ENCODE peak calls at places on chromosomes 5 and 9, in ten cellular contexts. Q is IMR-90; K is CD8-positive, alpha-beta T cell; V is small intestine; C is upper lobe of right lung; B is BE2C; E is cardiac muscle cell; S is psoas muscle; J is kidney; G is aorta. H is an unnamed sample.

GRCh38 chr9:86073839-86074238 is 25.5 kb downstream of the GOLM1 start:
- DNase-seq in Q (no peak), K (no peak), V (no peak), C (no peak), B (no peak), E (no peak), S (no peak), J (no peak), G (no peak), H (no peak)

GRCh38 chr9:108588246-108588645 is 267.5 kb downstream of the ACTL7B start:
- DNase-seq in Q (no peak), K (no peak), V (no peak), C (no peak), B (no peak), E (no peak), S (no peak), J (no peak), G (no peak), H (no peak)

GRCh38 chr9:73056245-73056644 is 95.4 kb upstream of the ANXA1 start:
- DNase-seq in Q (no peak), K (no peak), V (no peak), C (no peak), B (no peak), E (no peak), S (no peak), J (no peak), G (no peak), H (no peak)

GRCh38 chr5:142981886-142982820 is 212.0 kb downstream of the ARHGAP26 start:
- DNase-seq in Q (peak; percentile 92), K (no peak), V (peak; percentile 95), C (peak; percentile 87), B (peak; percentile 60), E (peak; percentile 11), S (peak; percentile 80), J (peak; percentile 73), G (peak; percentile 83), H (peak; percentile 91)

GRCh38 chr5:149636191-149636860 is 55.0 kb downstream of the ARHGEF37 start:
- DNase-seq in Q (no peak), K (no peak), V (no peak), C (no peak), B (no peak), E (no peak), S (no peak), J (no peak), G (no peak), H (no peak)

GRCh38 chr9:83327323-83327722 is 210.9 kb downstream of the FRMD3 start:
- DNase-seq in Q (no peak), K (no peak), V (no peak), C (no peak), B (peak; percentile 79), E (peak; percentile 15), S (no peak), J (no peak), G (no peak), H (peak; percentile 20)

GRCh38 chr5:41507501-41507900 is 2.9 kb downstream of the PLCXD3 start:
- DNase-seq in Q (no peak), K (no peak), V (no peak), C (no peak), B (no peak), E (no peak), S (no peak), J (no peak), G (no peak), H (no peak)

GRCh38 chr5:92401492-92401891 is 1018.4 kb upstream of the ARRDC3 start:
- DNase-seq in Q (peak; percentile 14), K (no peak), V (no peak), C (no peak), B (no peak), E (peak; percentile 10), S (no peak), J (no peak), G (no peak), H (no peak)

DNA sequence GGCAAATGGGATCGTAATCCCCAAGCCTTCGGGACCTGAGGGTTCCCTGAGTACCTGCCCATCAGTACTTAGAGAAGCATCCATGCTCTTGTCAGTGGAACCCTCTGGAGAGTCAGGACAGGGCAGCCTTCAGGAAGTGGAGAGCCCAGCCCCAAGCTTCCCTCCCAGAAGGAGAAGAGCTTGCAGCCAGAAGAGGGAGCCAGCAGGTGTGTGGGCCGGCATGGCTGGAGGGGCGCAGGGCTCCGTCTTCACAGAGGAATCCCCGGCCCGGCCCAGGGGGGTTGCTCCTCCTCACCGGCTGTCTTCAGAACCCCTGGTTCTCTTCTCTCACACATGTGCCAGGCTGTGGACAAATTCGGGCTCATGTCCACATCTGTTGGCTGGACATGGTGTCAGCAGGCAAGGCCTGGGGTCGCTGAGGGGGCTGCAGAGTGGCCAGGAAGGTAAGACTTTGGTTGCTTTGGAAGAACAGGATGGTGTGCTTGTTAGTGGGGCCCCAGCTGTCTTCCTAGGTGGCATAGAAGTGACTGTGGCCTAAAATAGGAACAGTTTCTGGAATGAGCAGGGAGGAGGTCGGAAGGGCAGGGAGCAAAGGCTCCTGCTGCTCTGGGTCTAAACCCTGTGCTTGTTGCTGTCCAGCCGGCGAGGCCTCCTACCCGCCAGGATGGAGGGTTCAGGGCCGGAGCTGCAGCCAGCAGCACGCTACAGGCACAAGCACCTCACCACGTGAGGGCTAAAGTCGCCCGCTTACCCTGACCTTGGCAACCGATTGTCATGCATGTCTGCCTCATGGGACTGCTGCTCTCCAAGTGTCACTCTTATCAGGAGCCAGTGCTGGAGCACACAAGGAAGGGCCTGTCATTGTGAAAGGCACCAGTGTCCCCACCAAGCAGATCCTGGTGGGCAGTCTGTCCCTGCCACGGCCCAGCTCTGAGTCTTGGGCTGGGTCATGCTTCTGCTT is 58.7 kb upstream of the RXRA start:
- DNase-seq in Q (no peak), K (no peak), V (no peak), C (no peak), B (no peak), E (peak; percentile 54), S (no peak), J (no peak), G (no peak), H (peak; percentile 40)
- H3K4me1 ChIP-seq in Q (peaks cover 5% of the 10 kb centered on the region), K (no peaks in the 10 kb centered on the region), V (peaks cover 2% of the 10 kb centered on the region), C (no peaks in the 10 kb centered on the region), B (peaks cover 5% of the 10 kb centered on the region), E (peaks cover 24% of the 10 kb centered on the region), S (peaks cover 13% of the 10 kb centered on the region), J (peaks cover 9% of the 10 kb centered on the region), G (no peaks in the 10 kb centered on the region), H (peaks cover 18% of the 10 kb centered on the region)

DNA sequence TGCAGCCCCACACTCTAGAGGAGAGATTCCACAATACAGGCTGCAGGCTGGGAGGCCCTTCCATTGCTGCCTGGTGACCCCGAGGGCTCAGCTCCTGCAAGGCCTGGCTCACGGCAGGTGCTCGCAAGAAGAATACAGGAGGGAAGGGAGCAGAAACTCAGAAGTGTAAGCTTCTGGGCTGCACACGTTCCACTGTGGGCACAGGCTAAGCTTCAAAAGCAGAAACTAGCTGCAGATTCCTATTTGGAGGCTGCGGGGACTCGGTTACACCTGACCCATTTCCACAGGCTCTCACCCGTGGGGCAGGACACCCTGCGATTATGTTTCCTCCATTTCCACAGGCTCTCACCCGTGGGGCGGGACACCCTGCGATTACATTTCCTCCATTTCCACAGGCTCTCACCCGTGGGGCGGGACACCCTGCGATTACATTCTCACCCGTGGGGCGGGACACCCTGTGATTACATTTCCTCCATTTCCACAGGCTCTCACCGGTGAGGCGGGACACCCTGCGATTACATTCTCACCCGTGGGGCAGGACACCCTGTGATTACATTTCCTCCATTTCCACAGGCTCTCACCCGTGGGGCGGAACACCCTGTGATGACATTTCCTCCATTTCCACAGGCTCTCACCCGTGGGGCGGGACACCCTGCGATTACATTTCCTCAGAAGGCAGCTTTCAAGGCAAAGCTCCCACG is 10.3 kb downstream of the LPCAT1 start:
- DNase-seq in Q (no peak), K (peak; percentile 11), V (no peak), C (peak; percentile 55), B (no peak), E (no peak), S (peak; percentile 30), J (no peak), G (peak; percentile 41), H (no peak)
- H3K4me1 ChIP-seq in Q (peaks cover 33% of the 10 kb centered on the region), K (peaks cover 35% of the 10 kb centered on the region), V (no peaks in the 10 kb centered on the region), C (peaks cover 35% of the 10 kb centered on the region), B (no peaks in the 10 kb centered on the region), E (no peaks in the 10 kb centered on the region), S (no peaks in the 10 kb centered on the region), J (no peaks in the 10 kb centered on the region), G (no peaks in the 10 kb centered on the region), H (no peaks in the 10 kb centered on the region)

DNA sequence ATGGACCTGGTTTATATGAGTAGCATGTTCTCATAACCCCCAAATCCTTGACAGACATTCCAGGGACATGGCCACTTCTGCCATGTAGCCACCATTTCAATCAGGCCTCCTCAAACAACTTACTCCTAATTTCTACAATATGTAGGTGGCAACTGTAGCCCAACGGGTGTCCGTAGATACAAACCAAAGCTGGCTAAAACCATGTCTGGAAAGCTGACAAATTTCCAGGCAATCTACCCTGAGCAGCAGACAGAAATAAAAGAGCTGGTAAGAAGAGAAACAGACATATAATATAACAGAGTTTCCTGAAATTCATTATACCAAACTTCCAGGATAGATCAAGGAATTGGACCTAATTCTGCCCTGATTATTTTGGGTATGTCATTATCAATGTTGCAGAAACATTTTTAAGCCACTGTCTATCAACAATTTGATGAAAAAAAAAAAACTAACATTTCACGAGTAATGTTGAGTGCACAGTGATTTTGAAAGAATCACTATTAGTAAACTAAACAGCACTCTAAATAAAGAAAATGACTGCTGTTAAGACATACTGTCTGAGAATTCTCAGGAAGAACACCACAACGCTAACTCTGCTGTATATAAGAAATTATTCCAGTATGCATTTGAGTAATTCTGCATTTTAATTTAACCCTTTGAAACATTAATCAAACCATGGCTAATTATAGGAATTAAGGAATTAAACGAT is 40.6 kb downstream of the EBF1 start:
- DNase-seq in Q (no peak), K (no peak), V (no peak), C (no peak), B (no peak), E (no peak), S (no peak), J (no peak), G (no peak), H (no peak)
- H3K4me1 ChIP-seq in Q (peaks cover 4% of the 10 kb centered on the region), K (no peaks in the 10 kb centered on the region), V (no peaks in the 10 kb centered on the region), C (no peaks in the 10 kb centered on the region), B (peaks cover 18% of the 10 kb centered on the region), E (no peaks in the 10 kb centered on the region), S (no peaks in the 10 kb centered on the region), J (no peaks in the 10 kb centered on the region), G (peaks cover 16% of the 10 kb centered on the region), H (peaks cover 63% of the 10 kb centered on the region)

GRCh38 chr9:37379835-37380234 is 42.7 kb upstream of the GRHPR start:
- DNase-seq in Q (no peak), K (no peak), V (no peak), C (no peak), B (no peak), E (no peak), S (no peak), J (no peak), G (no peak), H (no peak)

GRCh38 chr9:37378613-37379004 is 43.9 kb upstream of the GRHPR start:
- DNase-seq in Q (no peak), K (no peak), V (no peak), C (no peak), B (no peak), E (no peak), S (no peak), J (no peak), G (no peak), H (no peak)

GRCh38 chr9:37380570-37380969 is 41.9 kb upstream of the GRHPR start:
- DNase-seq in Q (no peak), K (no peak), V (no peak), C (no peak), B (no peak), E (no peak), S (no peak), J (no peak), G (no peak), H (no peak)

GRCh38 chr9:37374892-37375291 is 47.6 kb upstream of the GRHPR start:
- DNase-seq in Q (no peak), K (no peak), V (no peak), C (no peak), B (no peak), E (no peak), S (no peak), J (no peak), G (no peak), H (no peak)

DNA sequence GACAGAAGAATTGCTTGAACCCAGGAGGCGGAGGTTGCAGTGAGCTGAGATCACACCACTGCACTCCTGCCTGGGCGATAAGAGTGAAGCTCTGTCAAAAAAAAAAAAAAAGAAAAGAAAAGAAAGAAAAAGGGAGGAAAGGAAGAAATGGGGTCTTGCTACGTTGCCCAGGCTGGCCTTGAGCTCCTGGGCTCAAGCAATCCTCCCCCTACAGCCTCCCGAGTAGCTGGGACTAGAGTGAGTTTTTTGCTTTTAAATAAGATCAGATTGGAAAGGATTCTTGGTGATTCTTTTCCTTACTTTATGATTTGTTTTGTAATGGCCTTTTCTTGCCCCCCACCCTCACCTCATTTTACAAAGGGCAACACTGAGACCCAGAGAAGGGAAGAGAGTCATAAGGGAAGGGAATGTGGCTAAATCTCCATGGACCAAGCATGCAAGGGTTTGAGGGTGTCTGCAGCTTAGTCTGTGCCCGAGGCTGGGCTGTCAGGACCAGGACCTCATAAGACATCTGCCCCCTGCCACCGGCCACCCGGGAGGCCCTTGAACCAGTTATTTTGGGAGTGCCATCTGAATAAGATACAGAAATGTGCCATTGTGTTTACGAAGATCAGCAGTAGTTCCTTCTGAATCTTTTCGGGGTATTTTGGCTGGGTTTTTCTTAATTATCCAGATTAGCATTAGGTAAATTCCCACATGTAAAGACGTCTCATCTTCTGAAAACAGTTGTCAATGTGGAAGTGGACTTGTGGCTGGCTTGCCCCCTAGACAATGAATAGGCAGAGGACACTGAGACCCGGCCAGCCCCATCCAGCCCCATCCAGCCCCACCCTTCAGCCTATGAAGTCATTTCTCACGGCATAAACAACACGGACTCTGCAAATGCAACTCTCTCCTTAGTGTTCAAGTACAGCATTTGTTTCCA is 44.5 kb upstream of the GRHPR start:
- DNase-seq in Q (no peak), K (no peak), V (no peak), C (no peak), B (no peak), E (no peak), S (no peak), J (no peak), G (no peak), H (no peak)
- H3K4me1 ChIP-seq in Q (no peaks in the 10 kb centered on the region), K (no peaks in the 10 kb centered on the region), V (no peaks in the 10 kb centered on the region), C (no peaks in the 10 kb centered on the region), B (no peaks in the 10 kb centered on the region), E (no peaks in the 10 kb centered on the region), S (no peaks in the 10 kb centered on the region), J (no peaks in the 10 kb centered on the region), G (no peaks in the 10 kb centered on the region), H (no peaks in the 10 kb centered on the region)